ENCODE peak calls at places on chromosomes 5 and 9, in six cellular contexts. One of them, this sample, is unnamed.

GRCh38 chr5:14142202-14142855 is 813 bp upstream of the TRIO start:
- DNase-seq in CD8-positive, alpha-beta T cell: no peak
- DNase-seq in A549: no peak
- DNase-seq in CD4-positive, alpha-beta memory T cell: no peak
- DNase-seq in left ventricle myocardium inferior: no peak
- DNase-seq in right lobe of liver: no peak
- DNase-seq in this sample: no peak

GRCh38 chr5:153974131-153974812 is 64.4 kb downstream of the FAM114A2 start:
- DNase-seq in CD8-positive, alpha-beta T cell: peak; percentile 17
- DNase-seq in A549: peak; percentile 35
- DNase-seq in CD4-positive, alpha-beta memory T cell: peak; percentile 39
- DNase-seq in left ventricle myocardium inferior: no peak
- DNase-seq in right lobe of liver: no peak
- DNase-seq in this sample: no peak

GRCh38 chr5:83474170-83474796 is 2.7 kb downstream of the VCAN start:
- DNase-seq in CD8-positive, alpha-beta T cell: no peak
- DNase-seq in A549: peak; percentile 85
- DNase-seq in CD4-positive, alpha-beta memory T cell: no peak
- DNase-seq in left ventricle myocardium inferior: peak; percentile 84
- DNase-seq in right lobe of liver: peak; percentile 67
- DNase-seq in this sample: no peak

GRCh38 chr5:151022511-151023018 is 2.2 kb downstream of the GPX3 start:
- DNase-seq in CD8-positive, alpha-beta T cell: no peak
- DNase-seq in A549: no peak
- DNase-seq in CD4-positive, alpha-beta memory T cell: no peak
- DNase-seq in left ventricle myocardium inferior: no peak
- DNase-seq in right lobe of liver: no peak
- DNase-seq in this sample: no peak

GRCh38 chr5:172437445-172438303 is 16.7 kb downstream of the SH3PXD2B start:
- DNase-seq in CD8-positive, alpha-beta T cell: no peak
- DNase-seq in A549: peak; percentile 49
- DNase-seq in CD4-positive, alpha-beta memory T cell: no peak
- DNase-seq in left ventricle myocardium inferior: peak; percentile 63
- DNase-seq in right lobe of liver: no peak
- DNase-seq in this sample: no peak

GRCh38 chr5:74334034-74334433 is 306.5 kb downstream of the ENC1 start:
- DNase-seq in CD8-positive, alpha-beta T cell: no peak
- DNase-seq in A549: no peak
- DNase-seq in CD4-positive, alpha-beta memory T cell: no peak
- DNase-seq in left ventricle myocardium inferior: no peak
- DNase-seq in right lobe of liver: no peak
- DNase-seq in this sample: no peak

GRCh38 chr5:170427672-170428236 is 38.6 kb upstream of the KCNMB1 start:
- DNase-seq in CD8-positive, alpha-beta T cell: no peak
- DNase-seq in A549: no peak
- DNase-seq in CD4-positive, alpha-beta memory T cell: no peak
- DNase-seq in left ventricle myocardium inferior: peak; percentile 69
- DNase-seq in right lobe of liver: no peak
- DNase-seq in this sample: no peak

GRCh38 chr5:997001-997474 is 11.6 kb upstream of the NKD2 start:
- DNase-seq in CD8-positive, alpha-beta T cell: no peak
- DNase-seq in A549: peak; percentile 46
- DNase-seq in CD4-positive, alpha-beta memory T cell: no peak
- DNase-seq in left ventricle myocardium inferior: peak; percentile 39
- DNase-seq in right lobe of liver: no peak
- DNase-seq in this sample: no peak

GRCh38 chr5:93658044-93658443 is 75.0 kb downstream of the NR2F1 start:
- DNase-seq in CD8-positive, alpha-beta T cell: no peak
- DNase-seq in A549: no peak
- DNase-seq in CD4-positive, alpha-beta memory T cell: no peak
- DNase-seq in left ventricle myocardium inferior: no peak
- DNase-seq in right lobe of liver: no peak
- DNase-seq in this sample: no peak

GRCh38 chr9:121073038-121073437 is 1.7 kb upstream of the CNTRL start:
- DNase-seq in CD8-positive, alpha-beta T cell: no peak
- DNase-seq in A549: peak; percentile 41
- DNase-seq in CD4-positive, alpha-beta memory T cell: no peak
- DNase-seq in left ventricle myocardium inferior: peak; percentile 36
- DNase-seq in right lobe of liver: no peak
- DNase-seq in this sample: no peak

GRCh38 chr5:15522141-15522540 is 22.2 kb downstream of the FBXL7 start:
- DNase-seq in CD8-positive, alpha-beta T cell: no peak
- DNase-seq in A549: no peak
- DNase-seq in CD4-positive, alpha-beta memory T cell: no peak
- DNase-seq in left ventricle myocardium inferior: no peak
- DNase-seq in right lobe of liver: no peak
- DNase-seq in this sample: no peak

GRCh38 chr5:117788596-117788995 is 1199.8 kb downstream of the DTWD2 start:
- DNase-seq in CD8-positive, alpha-beta T cell: no peak
- DNase-seq in A549: peak; percentile 0
- DNase-seq in CD4-positive, alpha-beta memory T cell: no peak
- DNase-seq in left ventricle myocardium inferior: no peak
- DNase-seq in right lobe of liver: no peak
- DNase-seq in this sample: no peak

GRCh38 chr5:23639326-23639725 is 131.9 kb downstream of the PRDM9 start:
- DNase-seq in CD8-positive, alpha-beta T cell: no peak
- DNase-seq in A549: no peak
- DNase-seq in CD4-positive, alpha-beta memory T cell: no peak
- DNase-seq in left ventricle myocardium inferior: no peak
- DNase-seq in right lobe of liver: no peak
- DNase-seq in this sample: no peak

GRCh38 chr5:149320791-149321330 is 24.4 kb upstream of the GRPEL2 start:
- DNase-seq in CD8-positive, alpha-beta T cell: no peak
- DNase-seq in A549: peak; percentile 88
- DNase-seq in CD4-positive, alpha-beta memory T cell: no peak
- DNase-seq in left ventricle myocardium inferior: peak; percentile 90
- DNase-seq in right lobe of liver: peak; percentile 90
- DNase-seq in this sample: no peak

GRCh38 chr5:78540335-78541057 is 108.1 kb downstream of the LHFPL2 start:
- DNase-seq in CD8-positive, alpha-beta T cell: no peak
- DNase-seq in A549: no peak
- DNase-seq in CD4-positive, alpha-beta memory T cell: no peak
- DNase-seq in left ventricle myocardium inferior: no peak
- DNase-seq in right lobe of liver: no peak
- DNase-seq in this sample: no peak

GRCh38 chr5:115423541-115423940 is 121.0 kb downstream of the FEM1C start:
- DNase-seq in CD8-positive, alpha-beta T cell: no peak
- DNase-seq in A549: peak; percentile 27
- DNase-seq in CD4-positive, alpha-beta memory T cell: no peak
- DNase-seq in left ventricle myocardium inferior: peak; percentile 81
- DNase-seq in right lobe of liver: no peak
- DNase-seq in this sample: no peak

GRCh38 chr9:80881946-80882345 is 807.4 kb downstream of the TLE1 start:
- DNase-seq in CD8-positive, alpha-beta T cell: no peak
- DNase-seq in A549: no peak
- DNase-seq in CD4-positive, alpha-beta memory T cell: no peak
- DNase-seq in left ventricle myocardium inferior: no peak
- DNase-seq in right lobe of liver: no peak
- DNase-seq in this sample: no peak

GRCh38 chr5:149485655-149486615 is 65.3 kb downstream of the CSNK1A1 start:
- DNase-seq in CD8-positive, alpha-beta T cell: no peak
- DNase-seq in A549: peak; percentile 94
- DNase-seq in CD4-positive, alpha-beta memory T cell: no peak
- DNase-seq in left ventricle myocardium inferior: peak; percentile 73
- DNase-seq in right lobe of liver: no peak
- DNase-seq in this sample: no peak

GRCh38 chr9:17862081-17862480 is 283.2 kb downstream of the SH3GL2 start:
- DNase-seq in CD8-positive, alpha-beta T cell: no peak
- DNase-seq in A549: no peak
- DNase-seq in CD4-positive, alpha-beta memory T cell: no peak
- DNase-seq in left ventricle myocardium inferior: peak; percentile 37
- DNase-seq in right lobe of liver: no peak
- DNase-seq in this sample: no peak

GRCh38 chr5:171442287-171443042 is 23.0 kb downstream of the FGF18 start:
- DNase-seq in CD8-positive, alpha-beta T cell: no peak
- DNase-seq in A549: no peak
- DNase-seq in CD4-positive, alpha-beta memory T cell: no peak
- DNase-seq in left ventricle myocardium inferior: peak; percentile 51
- DNase-seq in right lobe of liver: no peak
- DNase-seq in this sample: no peak

GRCh38 chr5:14959443-14960119 is 88.0 kb upstream of the ANKH start:
- DNase-seq in CD8-positive, alpha-beta T cell: no peak
- DNase-seq in A549: peak; percentile 61
- DNase-seq in CD4-positive, alpha-beta memory T cell: no peak
- DNase-seq in left ventricle myocardium inferior: no peak
- DNase-seq in right lobe of liver: no peak
- DNase-seq in this sample: no peak

DNA sequence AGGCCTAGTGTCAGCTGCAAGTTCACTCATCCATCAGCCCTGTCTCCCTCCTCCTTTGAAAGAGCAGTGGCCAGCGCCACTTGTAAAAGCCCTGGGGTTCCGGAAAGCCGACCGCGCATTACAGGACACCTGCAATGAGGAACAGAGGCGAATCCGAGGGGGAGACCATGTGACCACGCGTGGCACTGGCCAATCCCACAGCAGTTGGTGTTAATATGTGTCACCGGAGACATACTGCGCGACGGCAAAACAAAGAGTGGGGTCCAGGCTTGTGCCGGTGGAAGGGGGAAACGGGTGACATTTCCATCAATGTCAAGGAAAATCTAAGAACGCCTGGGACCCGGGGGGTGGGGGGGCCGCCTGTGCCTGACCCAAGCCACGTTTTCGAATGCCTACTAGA is 480.8 kb downstream of the SPATA31A7 start:
- DNase-seq in CD8-positive, alpha-beta T cell: no peak
- DNase-seq in A549: no peak
- DNase-seq in CD4-positive, alpha-beta memory T cell: no peak
- DNase-seq in left ventricle myocardium inferior: no peak
- DNase-seq in right lobe of liver: no peak
- DNase-seq in this sample: no peak
- H3K9me3 ChIP-seq in CD8-positive, alpha-beta T cell: no peaks in the 10 kb centered on the region
- H3K9me3 ChIP-seq in A549: peaks cover 2% of the 10 kb centered on the region
- H3K9me3 ChIP-seq in CD4-positive, alpha-beta memory T cell: peaks cover 4% of the 10 kb centered on the region
- H3K9me3 ChIP-seq in left ventricle myocardium inferior: no peaks in the 10 kb centered on the region
- H3K9me3 ChIP-seq in right lobe of liver: no peaks in the 10 kb centered on the region
- H3K9me3 ChIP-seq in this sample: peaks cover 5% of the 10 kb centered on the region

GRCh38 chr5:124309241-124309977 is 437.0 kb downstream of the ZNF608 start:
- DNase-seq in CD8-positive, alpha-beta T cell: no peak
- DNase-seq in A549: no peak
- DNase-seq in CD4-positive, alpha-beta memory T cell: no peak
- DNase-seq in left ventricle myocardium inferior: no peak
- DNase-seq in right lobe of liver: no peak
- DNase-seq in this sample: no peak
- H3K27ac ChIP-seq in CD8-positive, alpha-beta T cell: no peak overlapping the region
- H3K27ac ChIP-seq in A549: no peak overlapping the region
- H3K27ac ChIP-seq in CD4-positive, alpha-beta memory T cell: no peak overlapping the region
- H3K27ac ChIP-seq in left ventricle myocardium inferior: no peak overlapping the region
- H3K27ac ChIP-seq in right lobe of liver: no peak overlapping the region
- H3K27ac ChIP-seq in this sample: no peak overlapping the region

DNA sequence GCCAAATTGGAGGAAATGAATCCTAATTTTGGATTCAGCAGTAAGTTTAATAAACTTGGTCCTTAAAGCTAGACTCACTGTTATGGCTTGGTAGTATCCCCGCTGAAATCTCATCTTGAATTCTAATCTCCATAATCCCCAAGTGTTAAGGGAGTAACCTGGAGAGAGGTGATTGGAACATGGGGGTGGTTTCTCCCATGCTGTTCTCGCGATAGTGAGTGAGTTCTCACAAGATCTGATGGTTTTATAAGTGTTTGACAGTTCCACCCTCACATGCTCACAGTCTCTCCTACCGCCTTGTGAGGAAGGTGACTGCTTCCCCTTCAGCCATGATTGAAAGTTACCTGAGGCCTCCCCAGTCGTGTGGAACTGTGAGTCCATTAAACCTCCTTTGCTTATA is 824.5 kb upstream of the WWC1 start:
- DNase-seq in CD8-positive, alpha-beta T cell: no peak
- DNase-seq in A549: no peak
- DNase-seq in CD4-positive, alpha-beta memory T cell: no peak
- DNase-seq in left ventricle myocardium inferior: no peak
- DNase-seq in right lobe of liver: no peak
- DNase-seq in this sample: no peak
- H3K9me3 ChIP-seq in CD8-positive, alpha-beta T cell: no peaks in the 10 kb centered on the region
- H3K9me3 ChIP-seq in A549: no peaks in the 10 kb centered on the region
- H3K9me3 ChIP-seq in CD4-positive, alpha-beta memory T cell: no peaks in the 10 kb centered on the region
- H3K9me3 ChIP-seq in left ventricle myocardium inferior: peaks cover 17% of the 10 kb centered on the region
- H3K9me3 ChIP-seq in right lobe of liver: no peaks in the 10 kb centered on the region
- H3K9me3 ChIP-seq in this sample: no peaks in the 10 kb centered on the region

GRCh38 chr5:43017438-43017820 is 22.7 kb downstream of the ANXA2R start:
- DNase-seq in CD8-positive, alpha-beta T cell: no peak
- DNase-seq in A549: no peak
- DNase-seq in CD4-positive, alpha-beta memory T cell: no peak
- DNase-seq in left ventricle myocardium inferior: no peak
- DNase-seq in right lobe of liver: no peak
- DNase-seq in this sample: peak; percentile 32
- H3K27ac ChIP-seq in CD8-positive, alpha-beta T cell: peak overlapping the region; percentile 97
- H3K27ac ChIP-seq in A549: peak overlapping the region; percentile 90
- H3K27ac ChIP-seq in CD4-positive, alpha-beta memory T cell: peak overlapping the region; percentile 94
- H3K27ac ChIP-seq in left ventricle myocardium inferior: peak overlapping the region; percentile 97
- H3K27ac ChIP-seq in right lobe of liver: peak overlapping the region; percentile 78
- H3K27ac ChIP-seq in this sample: peak overlapping the region; percentile 98

GRCh38 chr9:7093040-7093439 is 335.3 kb downstream of the KDM4C start:
- DNase-seq in CD8-positive, alpha-beta T cell: no peak
- DNase-seq in A549: no peak
- DNase-seq in CD4-positive, alpha-beta memory T cell: no peak
- DNase-seq in left ventricle myocardium inferior: no peak
- DNase-seq in right lobe of liver: no peak
- DNase-seq in this sample: no peak
- H3K9me3 ChIP-seq in CD8-positive, alpha-beta T cell: no peaks in the 10 kb centered on the region
- H3K9me3 ChIP-seq in A549: no peaks in the 10 kb centered on the region
- H3K9me3 ChIP-seq in CD4-positive, alpha-beta memory T cell: no peaks in the 10 kb centered on the region
- H3K9me3 ChIP-seq in left ventricle myocardium inferior: no peaks in the 10 kb centered on the region
- H3K9me3 ChIP-seq in right lobe of liver: no peaks in the 10 kb centered on the region
- H3K9me3 ChIP-seq in this sample: no peaks in the 10 kb centered on the region

GRCh38 chr5:54264574-54264973 is 45.8 kb downstream of the ARL15 start:
- DNase-seq in CD8-positive, alpha-beta T cell: no peak
- DNase-seq in A549: no peak
- DNase-seq in CD4-positive, alpha-beta memory T cell: no peak
- DNase-seq in left ventricle myocardium inferior: no peak
- DNase-seq in right lobe of liver: no peak
- DNase-seq in this sample: no peak

GRCh38 chr5:54263447-54263846 is 46.9 kb downstream of the ARL15 start:
- DNase-seq in CD8-positive, alpha-beta T cell: no peak
- DNase-seq in A549: no peak
- DNase-seq in CD4-positive, alpha-beta memory T cell: no peak
- DNase-seq in left ventricle myocardium inferior: no peak
- DNase-seq in right lobe of liver: no peak
- DNase-seq in this sample: no peak

GRCh38 chr5:54259090-54259489 is 51.3 kb downstream of the ARL15 start:
- DNase-seq in CD8-positive, alpha-beta T cell: no peak
- DNase-seq in A549: no peak
- DNase-seq in CD4-positive, alpha-beta memory T cell: no peak
- DNase-seq in left ventricle myocardium inferior: no peak
- DNase-seq in right lobe of liver: no peak
- DNase-seq in this sample: no peak

GRCh38 chr5:54257366-54258118 is 52.8 kb downstream of the ARL15 start:
- DNase-seq in CD8-positive, alpha-beta T cell: no peak
- DNase-seq in A549: no peak
- DNase-seq in CD4-positive, alpha-beta memory T cell: no peak
- DNase-seq in left ventricle myocardium inferior: no peak
- DNase-seq in right lobe of liver: no peak
- DNase-seq in this sample: no peak

GRCh38 chr5:54261596-54261995 is 48.8 kb downstream of the ARL15 start:
- DNase-seq in CD8-positive, alpha-beta T cell: no peak
- DNase-seq in A549: no peak
- DNase-seq in CD4-positive, alpha-beta memory T cell: no peak
- DNase-seq in left ventricle myocardium inferior: no peak
- DNase-seq in right lobe of liver: no peak
- DNase-seq in this sample: no peak
- H3K27ac ChIP-seq in CD8-positive, alpha-beta T cell: no peak overlapping the region
- H3K27ac ChIP-seq in A549: no peak overlapping the region
- H3K27ac ChIP-seq in CD4-positive, alpha-beta memory T cell: no peak overlapping the region
- H3K27ac ChIP-seq in left ventricle myocardium inferior: no peak overlapping the region
- H3K27ac ChIP-seq in right lobe of liver: no peak overlapping the region
- H3K27ac ChIP-seq in this sample: no peak overlapping the region

This sample was measured in CD4-positive, alpha-beta T cell.